ENCODE peak calls at places on chromosome 2, in eight cellular contexts. One of them, this sample, is unnamed.
A peak's percentile ranks its signal among the peaks of the same experiment; 100 is the strongest.

GRCh38 chr2:38619458-38620164 is 16.9 kb upstream of the HNRNPLL start:
- DNase-seq in tibial nerve: no peak
- DNase-seq in left lung: no peak
- DNase-seq in GM12878: no peak
- DNase-seq in AG04450: no peak
- DNase-seq in heart left ventricle: no peak
- DNase-seq in SK-N-SH: no peak
- DNase-seq in hepatocyte: no peak
- DNase-seq in this sample: no peak

GRCh38 chr2:11387100-11387390 is 42.6 kb upstream of the ROCK2 start:
- DNase-seq in tibial nerve: no peak
- DNase-seq in left lung: no peak
- DNase-seq in GM12878: no peak
- DNase-seq in AG04450: no peak
- DNase-seq in heart left ventricle: no peak
- DNase-seq in SK-N-SH: peak; percentile 80
- DNase-seq in hepatocyte: peak; percentile 50
- DNase-seq in this sample: no peak

GRCh38 chr2:16619576-16620245 is 45.9 kb downstream of the CYRIA start:
- DNase-seq in tibial nerve: no peak
- DNase-seq in left lung: no peak
- DNase-seq in GM12878: no peak
- DNase-seq in AG04450: no peak
- DNase-seq in heart left ventricle: no peak
- DNase-seq in SK-N-SH: no peak
- DNase-seq in hepatocyte: no peak
- DNase-seq in this sample: no peak

GRCh38 chr2:223643310-223643709 is 41.1 kb upstream of the SCG2 start:
- DNase-seq in tibial nerve: no peak
- DNase-seq in left lung: no peak
- DNase-seq in GM12878: no peak
- DNase-seq in AG04450: no peak
- DNase-seq in heart left ventricle: no peak
- DNase-seq in SK-N-SH: no peak
- DNase-seq in hepatocyte: no peak
- DNase-seq in this sample: no peak

GRCh38 chr2:238105506-238106338 is 5.6 kb downstream of the ESPNL start:
- DNase-seq in tibial nerve: peak; percentile 3
- DNase-seq in left lung: peak; percentile 27
- DNase-seq in GM12878: no peak
- DNase-seq in AG04450: no peak
- DNase-seq in heart left ventricle: no peak
- DNase-seq in SK-N-SH: peak; percentile 41
- DNase-seq in hepatocyte: no peak
- DNase-seq in this sample: no peak

GRCh38 chr2:65416945-65417344 is 15.5 kb downstream of the SPRED2 start:
- DNase-seq in tibial nerve: no peak
- DNase-seq in left lung: no peak
- DNase-seq in GM12878: no peak
- DNase-seq in AG04450: no peak
- DNase-seq in heart left ventricle: no peak
- DNase-seq in SK-N-SH: no peak
- DNase-seq in hepatocyte: no peak
- DNase-seq in this sample: no peak

GRCh38 chr2:157164370-157164769 is 93.1 kb upstream of the GALNT5 start:
- DNase-seq in tibial nerve: no peak
- DNase-seq in left lung: no peak
- DNase-seq in GM12878: no peak
- DNase-seq in AG04450: no peak
- DNase-seq in heart left ventricle: no peak
- DNase-seq in SK-N-SH: no peak
- DNase-seq in hepatocyte: no peak
- DNase-seq in this sample: no peak

GRCh38 chr2:205660521-205661124 is 21.7 kb upstream of the NRP2 start:
- DNase-seq in tibial nerve: no peak
- DNase-seq in left lung: no peak
- DNase-seq in GM12878: no peak
- DNase-seq in AG04450: peak; percentile 91
- DNase-seq in heart left ventricle: no peak
- DNase-seq in SK-N-SH: no peak
- DNase-seq in hepatocyte: no peak
- DNase-seq in this sample: peak; percentile 32

GRCh38 chr2:236219411-236219810 is 44.8 kb downstream of the ASB18 start:
- DNase-seq in tibial nerve: no peak
- DNase-seq in left lung: no peak
- DNase-seq in GM12878: no peak
- DNase-seq in AG04450: no peak
- DNase-seq in heart left ventricle: no peak
- DNase-seq in SK-N-SH: no peak
- DNase-seq in hepatocyte: no peak
- DNase-seq in this sample: no peak

GRCh38 chr2:18883626-18884456 is 294.5 kb upstream of the NT5C1B start:
- DNase-seq in tibial nerve: no peak
- DNase-seq in left lung: no peak
- DNase-seq in GM12878: no peak
- DNase-seq in AG04450: no peak
- DNase-seq in heart left ventricle: no peak
- DNase-seq in SK-N-SH: no peak
- DNase-seq in hepatocyte: no peak
- DNase-seq in this sample: no peak

GRCh38 chr2:106843910-106844250 is 42.1 kb downstream of the ST6GAL2 start:
- DNase-seq in tibial nerve: no peak
- DNase-seq in left lung: no peak
- DNase-seq in GM12878: no peak
- DNase-seq in AG04450: no peak
- DNase-seq in heart left ventricle: no peak
- DNase-seq in SK-N-SH: peak; percentile 37
- DNase-seq in hepatocyte: no peak
- DNase-seq in this sample: no peak

GRCh38 chr2:166042768-166043390 is 84.9 kb downstream of the SCN1A start:
- DNase-seq in tibial nerve: no peak
- DNase-seq in left lung: no peak
- DNase-seq in GM12878: no peak
- DNase-seq in AG04450: no peak
- DNase-seq in heart left ventricle: no peak
- DNase-seq in SK-N-SH: no peak
- DNase-seq in hepatocyte: no peak
- DNase-seq in this sample: no peak

GRCh38 chr2:240230424-240230945 is 90.0 kb upstream of the OTOS start:
- DNase-seq in tibial nerve: no peak
- DNase-seq in left lung: no peak
- DNase-seq in GM12878: no peak
- DNase-seq in AG04450: no peak
- DNase-seq in heart left ventricle: no peak
- DNase-seq in SK-N-SH: no peak
- DNase-seq in hepatocyte: no peak
- DNase-seq in this sample: no peak

GRCh38 chr2:55779459-55780421 is 86.1 kb upstream of the PNPT1 start:
- DNase-seq in tibial nerve: no peak
- DNase-seq in left lung: no peak
- DNase-seq in GM12878: no peak
- DNase-seq in AG04450: peak; percentile 55
- DNase-seq in heart left ventricle: no peak
- DNase-seq in SK-N-SH: no peak
- DNase-seq in hepatocyte: peak; percentile 66
- DNase-seq in this sample: no peak

GRCh38 chr2:151827564-151828142 is 568 bp downstream of the ARL5A start:
- DNase-seq in tibial nerve: no peak
- DNase-seq in left lung: peak; percentile 44
- DNase-seq in GM12878: no peak
- DNase-seq in AG04450: no peak
- DNase-seq in heart left ventricle: peak; percentile 28
- DNase-seq in SK-N-SH: peak; percentile 36
- DNase-seq in hepatocyte: peak; percentile 43
- DNase-seq in this sample: peak; percentile 17
- H3K27ac ChIP-seq in tibial nerve: peak overlapping the region; percentile 90
- H3K27ac ChIP-seq in left lung: peak overlapping the region; percentile 84
- H3K27ac ChIP-seq in GM12878: peak overlapping the region; percentile 88
- H3K27ac ChIP-seq in AG04450: peak overlapping the region; percentile 13
- H3K27ac ChIP-seq in heart left ventricle: peak overlapping the region; percentile 89
- H3K27ac ChIP-seq in SK-N-SH: peak overlapping the region; percentile 86
- H3K27ac ChIP-seq in hepatocyte: peak overlapping the region; percentile 88
- H3K27ac ChIP-seq in this sample: peak overlapping the region; percentile 80

GRCh38 chr2:184860744-184861143 is 262.4 kb downstream of the ZNF804A start:
- DNase-seq in tibial nerve: no peak
- DNase-seq in left lung: no peak
- DNase-seq in GM12878: no peak
- DNase-seq in AG04450: no peak
- DNase-seq in heart left ventricle: no peak
- DNase-seq in SK-N-SH: no peak
- DNase-seq in hepatocyte: no peak
- DNase-seq in this sample: no peak
- H3K9me3 ChIP-seq in tibial nerve: no peaks in the 10 kb centered on the region
- H3K9me3 ChIP-seq in left lung: peaks cover 31% of the 10 kb centered on the region
- H3K9me3 ChIP-seq in GM12878: peaks cover 4% of the 10 kb centered on the region
- H3K9me3 ChIP-seq in AG04450: peaks cover 13% of the 10 kb centered on the region
- H3K9me3 ChIP-seq in heart left ventricle: no peaks in the 10 kb centered on the region
- H3K9me3 ChIP-seq in SK-N-SH: peaks cover 8% of the 10 kb centered on the region
- H3K9me3 ChIP-seq in hepatocyte: peaks cover 6% of the 10 kb centered on the region
- H3K9me3 ChIP-seq in this sample: no peaks in the 10 kb centered on the region

GRCh38 chr2:232485757-232486557 is 1.7 kb downstream of the ECEL1 start:
- DNase-seq in tibial nerve: no peak
- DNase-seq in left lung: no peak
- DNase-seq in GM12878: no peak
- DNase-seq in AG04450: no peak
- DNase-seq in heart left ventricle: no peak
- DNase-seq in SK-N-SH: peak; percentile 45
- DNase-seq in hepatocyte: no peak
- DNase-seq in this sample: no peak
- H3K4me3 ChIP-seq in tibial nerve: no peak overlapping the region
- H3K4me3 ChIP-seq in left lung: no peak overlapping the region
- H3K4me3 ChIP-seq in GM12878: no peak overlapping the region
- H3K4me3 ChIP-seq in AG04450: no peak overlapping the region
- H3K4me3 ChIP-seq in heart left ventricle: no peak overlapping the region
- H3K4me3 ChIP-seq in SK-N-SH: no peak overlapping the region
- H3K4me3 ChIP-seq in hepatocyte: no peak overlapping the region
- H3K4me3 ChIP-seq in this sample: no peak overlapping the region

GRCh38 chr2:215435261-215435808 is 533 bp downstream of the FN1 start:
- DNase-seq in tibial nerve: no peak
- DNase-seq in left lung: peak; percentile 42
- DNase-seq in GM12878: no peak
- DNase-seq in AG04450: no peak
- DNase-seq in heart left ventricle: no peak
- DNase-seq in SK-N-SH: no peak
- DNase-seq in hepatocyte: peak; percentile 65
- DNase-seq in this sample: peak; percentile 55
- H3K27ac ChIP-seq in tibial nerve: peak overlapping the region; percentile 95
- H3K27ac ChIP-seq in left lung: peak overlapping the region; percentile 53
- H3K27ac ChIP-seq in GM12878: no peak overlapping the region
- H3K27ac ChIP-seq in AG04450: peak overlapping the region; percentile 87
- H3K27ac ChIP-seq in heart left ventricle: peak overlapping the region; percentile 61
- H3K27ac ChIP-seq in SK-N-SH: peak overlapping the region; percentile 69
- H3K27ac ChIP-seq in hepatocyte: peak overlapping the region; percentile 86
- H3K27ac ChIP-seq in this sample: peak overlapping the region; percentile 90

GRCh38 chr2:116250376-116250775 is 1564.1 kb upstream of the DDX18 start:
- DNase-seq in tibial nerve: no peak
- DNase-seq in left lung: no peak
- DNase-seq in GM12878: no peak
- DNase-seq in AG04450: no peak
- DNase-seq in heart left ventricle: no peak
- DNase-seq in SK-N-SH: no peak
- DNase-seq in hepatocyte: no peak
- DNase-seq in this sample: no peak
- H3K9me3 ChIP-seq in tibial nerve: no peaks in the 10 kb centered on the region
- H3K9me3 ChIP-seq in left lung: peaks cover 19% of the 10 kb centered on the region
- H3K9me3 ChIP-seq in GM12878: no peaks in the 10 kb centered on the region
- H3K9me3 ChIP-seq in AG04450: no peaks in the 10 kb centered on the region
- H3K9me3 ChIP-seq in heart left ventricle: no peaks in the 10 kb centered on the region
- H3K9me3 ChIP-seq in SK-N-SH: no peaks in the 10 kb centered on the region
- H3K9me3 ChIP-seq in hepatocyte: no peaks in the 10 kb centered on the region
- H3K9me3 ChIP-seq in this sample: no peaks in the 10 kb centered on the region

DNA sequence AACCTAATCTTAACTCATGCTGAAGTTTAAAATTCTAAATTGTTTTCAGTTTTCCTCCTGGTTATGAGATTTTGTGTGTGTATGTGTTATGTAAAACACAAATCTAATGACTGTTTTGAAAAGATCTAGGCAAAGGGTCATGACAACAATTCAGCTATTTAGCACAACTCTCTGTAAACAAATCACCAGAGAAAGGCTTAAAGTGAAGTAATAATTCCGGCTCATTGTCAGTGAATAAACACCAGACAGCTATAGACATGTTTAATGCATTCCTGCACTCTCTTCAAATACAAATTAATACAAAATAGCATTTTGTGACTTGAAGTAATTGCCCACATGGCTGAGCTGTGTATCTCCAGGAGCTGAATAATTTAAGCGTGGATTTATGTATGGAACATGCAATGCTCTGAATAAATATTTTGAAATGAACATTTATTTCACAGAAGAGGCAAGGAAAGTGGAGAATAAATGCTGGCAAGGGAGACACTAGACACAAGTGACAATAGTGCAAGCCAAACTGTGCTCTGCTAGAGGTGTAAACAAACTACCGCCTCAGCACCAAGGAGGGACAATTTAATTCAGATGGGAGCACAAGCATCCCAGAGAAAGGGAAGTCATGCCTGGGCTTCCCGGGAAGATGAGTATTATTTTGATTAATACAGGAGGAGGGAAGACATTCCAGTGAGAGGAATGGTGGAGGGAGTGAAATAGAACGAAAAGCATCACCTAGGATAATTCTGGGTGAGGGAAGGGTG is 133.6 kb upstream of the XPO1 start:
- DNase-seq in tibial nerve: no peak
- DNase-seq in left lung: no peak
- DNase-seq in GM12878: no peak
- DNase-seq in AG04450: no peak
- DNase-seq in heart left ventricle: no peak
- DNase-seq in SK-N-SH: no peak
- DNase-seq in hepatocyte: no peak
- DNase-seq in this sample: no peak
- H3K4me3 ChIP-seq in tibial nerve: peak overlapping the region; percentile 35
- H3K4me3 ChIP-seq in left lung: no peak overlapping the region
- H3K4me3 ChIP-seq in GM12878: peak overlapping the region; percentile 56
- H3K4me3 ChIP-seq in AG04450: no peak overlapping the region
- H3K4me3 ChIP-seq in heart left ventricle: peak overlapping the region; percentile 30
- H3K4me3 ChIP-seq in SK-N-SH: no peak overlapping the region
- H3K4me3 ChIP-seq in hepatocyte: no peak overlapping the region
- H3K4me3 ChIP-seq in this sample: peak overlapping the region; percentile 28

DNA sequence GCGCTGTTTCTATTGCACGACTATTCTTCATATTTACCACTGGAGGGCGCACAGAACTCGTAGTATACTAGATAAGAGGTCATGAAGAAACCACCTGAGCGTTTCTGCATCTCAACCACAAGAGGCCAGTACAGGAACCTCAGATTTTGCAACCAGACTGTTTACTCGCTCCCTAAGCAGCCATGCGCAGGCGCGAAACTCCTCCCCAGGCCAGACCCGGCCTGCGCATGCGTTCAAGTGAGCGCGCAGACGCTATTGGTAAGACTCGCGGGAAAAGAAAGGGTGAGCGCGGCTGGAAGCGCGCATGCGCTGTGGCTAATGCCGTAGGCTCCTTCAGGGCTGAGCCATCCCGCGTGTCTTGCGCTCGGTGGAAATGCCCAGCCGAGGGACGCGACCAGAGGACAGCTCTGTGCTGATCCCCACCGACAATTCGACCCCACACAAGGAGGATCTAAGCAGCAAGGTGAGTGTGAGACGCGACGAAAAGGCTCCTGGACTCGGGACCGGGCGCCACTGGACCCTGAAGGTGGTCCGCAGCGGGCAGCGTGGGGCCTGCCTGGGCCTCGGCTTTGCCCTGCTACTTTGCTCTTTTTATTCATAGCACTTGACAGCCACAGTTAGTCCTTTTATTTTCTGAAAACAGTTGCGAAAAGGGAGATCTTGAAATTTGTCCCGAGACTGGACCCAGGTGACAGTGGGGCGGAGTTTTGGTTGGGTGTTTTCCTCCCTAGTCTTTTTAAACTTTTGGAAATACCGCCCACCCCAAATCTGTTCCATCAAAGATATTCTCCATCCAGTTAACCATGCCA is at the start of gene ASNSD1:
- DNase-seq in tibial nerve: peak; percentile 97
- DNase-seq in left lung: peak; percentile 99
- DNase-seq in GM12878: peak; percentile 99
- DNase-seq in AG04450: peak; percentile 100
- DNase-seq in heart left ventricle: peak; percentile 99
- DNase-seq in SK-N-SH: peak; percentile 96
- DNase-seq in hepatocyte: peak; percentile 100
- DNase-seq in this sample: peak; percentile 99
- H3K27ac ChIP-seq in tibial nerve: peak within 1 kb of the TSS; percentile 95
- H3K27ac ChIP-seq in left lung: peak within 1 kb of the TSS; percentile 80
- H3K27ac ChIP-seq in GM12878: peak within 1 kb of the TSS; percentile 93
- H3K27ac ChIP-seq in AG04450: peak within 1 kb of the TSS; percentile 54
- H3K27ac ChIP-seq in heart left ventricle: peak within 1 kb of the TSS; percentile 80
- H3K27ac ChIP-seq in SK-N-SH: peak within 1 kb of the TSS; percentile 87
- H3K27ac ChIP-seq in hepatocyte: peak within 1 kb of the TSS; percentile 74
- H3K27ac ChIP-seq in this sample: peak within 1 kb of the TSS; percentile 86

This sample was measured in uterus.